ENCODE peak calls at places on chromosomes 6 and 20, in seven cellular contexts. One of them, this sample, is unnamed.

GRCh38 chr6:30386166-30386565 is 41.2 kb downstream of the RPP21 start:
- DNase-seq in M059J: no peak
- DNase-seq in OCI-LY7: no peak
- DNase-seq in RPMI8226: no peak
- DNase-seq in non-pigmented ciliary epithelial cell: no peak
- DNase-seq in SK-N-SH: no peak
- DNase-seq in colonic mucosa: no peak
- DNase-seq in this sample: no peak

GRCh38 chr20:5190444-5190843 is 63.6 kb downstream of the CDS2 start:
- DNase-seq in M059J: no peak
- DNase-seq in OCI-LY7: no peak
- DNase-seq in RPMI8226: no peak
- DNase-seq in non-pigmented ciliary epithelial cell: no peak
- DNase-seq in SK-N-SH: no peak
- DNase-seq in colonic mucosa: no peak
- DNase-seq in this sample: no peak

GRCh38 chr6:41622210-41622990 is 15.9 kb upstream of the MDFI start:
- DNase-seq in M059J: no peak
- DNase-seq in OCI-LY7: peak
- DNase-seq in RPMI8226: no peak
- DNase-seq in non-pigmented ciliary epithelial cell: no peak
- DNase-seq in SK-N-SH: no peak
- DNase-seq in colonic mucosa: no peak
- DNase-seq in this sample: no peak

GRCh38 chr6:45922728-45923351 is 92.8 kb downstream of the CLIC5 start:
- DNase-seq in M059J: peak
- DNase-seq in OCI-LY7: peak
- DNase-seq in RPMI8226: peak
- DNase-seq in non-pigmented ciliary epithelial cell: peak
- DNase-seq in SK-N-SH: peak
- DNase-seq in colonic mucosa: peak
- DNase-seq in this sample: peak

GRCh38 chr20:12682613-12683012 is 326.2 kb upstream of the SPTLC3 start:
- DNase-seq in M059J: no peak
- DNase-seq in OCI-LY7: no peak
- DNase-seq in RPMI8226: no peak
- DNase-seq in non-pigmented ciliary epithelial cell: no peak
- DNase-seq in SK-N-SH: no peak
- DNase-seq in colonic mucosa: no peak
- DNase-seq in this sample: no peak

GRCh38 chr6:30397697-30398096 is 52.7 kb downstream of the RPP21 start:
- DNase-seq in M059J: peak
- DNase-seq in OCI-LY7: peak
- DNase-seq in RPMI8226: peak
- DNase-seq in non-pigmented ciliary epithelial cell: no peak
- DNase-seq in SK-N-SH: no peak
- DNase-seq in colonic mucosa: no peak
- DNase-seq in this sample: no peak

GRCh38 chr20:32501709-32502108 is 83.4 kb downstream of the NOL4L start:
- DNase-seq in M059J: no peak
- DNase-seq in OCI-LY7: no peak
- DNase-seq in RPMI8226: no peak
- DNase-seq in non-pigmented ciliary epithelial cell: no peak
- DNase-seq in SK-N-SH: no peak
- DNase-seq in colonic mucosa: no peak
- DNase-seq in this sample: no peak

GRCh38 chr20:57434390-57434700 is 43.1 kb downstream of the RBM38 start:
- DNase-seq in M059J: no peak
- DNase-seq in OCI-LY7: peak
- DNase-seq in RPMI8226: no peak
- DNase-seq in non-pigmented ciliary epithelial cell: no peak
- DNase-seq in SK-N-SH: no peak
- DNase-seq in colonic mucosa: no peak
- DNase-seq in this sample: no peak

GRCh38 chr20:57389695-57390603 is 1.2 kb upstream of the RBM38 start:
- DNase-seq in M059J: no peak
- DNase-seq in OCI-LY7: no peak
- DNase-seq in RPMI8226: peak
- DNase-seq in non-pigmented ciliary epithelial cell: no peak
- DNase-seq in SK-N-SH: no peak
- DNase-seq in colonic mucosa: no peak
- DNase-seq in this sample: no peak

GRCh38 chr6:140441256-140441655 is 1066.8 kb upstream of the CITED2 start:
- DNase-seq in M059J: peak
- DNase-seq in OCI-LY7: no peak
- DNase-seq in RPMI8226: peak
- DNase-seq in non-pigmented ciliary epithelial cell: no peak
- DNase-seq in SK-N-SH: peak
- DNase-seq in colonic mucosa: peak
- DNase-seq in this sample: peak

GRCh38 chr6:3226422-3227362 is 761 bp downstream of the TUBB2B start:
- DNase-seq in M059J: peak
- DNase-seq in OCI-LY7: peak
- DNase-seq in RPMI8226: peak
- DNase-seq in non-pigmented ciliary epithelial cell: no peak
- DNase-seq in SK-N-SH: peak
- DNase-seq in colonic mucosa: peak
- DNase-seq in this sample: no peak

GRCh38 chr6:100595456-100595855 is 130.7 kb upstream of the SIM1 start:
- DNase-seq in M059J: no peak
- DNase-seq in OCI-LY7: no peak
- DNase-seq in RPMI8226: no peak
- DNase-seq in non-pigmented ciliary epithelial cell: no peak
- DNase-seq in SK-N-SH: no peak
- DNase-seq in colonic mucosa: no peak
- DNase-seq in this sample: no peak

GRCh38 chr20:41408986-41409385 is 42.4 kb upstream of the EMILIN3 start:
- DNase-seq in M059J: peak
- DNase-seq in OCI-LY7: no peak
- DNase-seq in RPMI8226: no peak
- DNase-seq in non-pigmented ciliary epithelial cell: no peak
- DNase-seq in SK-N-SH: peak
- DNase-seq in colonic mucosa: no peak
- DNase-seq in this sample: no peak

GRCh38 chr6:168331058-168331457 is 11.5 kb upstream of the DACT2 start:
- DNase-seq in M059J: no peak
- DNase-seq in OCI-LY7: no peak
- DNase-seq in RPMI8226: no peak
- DNase-seq in non-pigmented ciliary epithelial cell: no peak
- DNase-seq in SK-N-SH: no peak
- DNase-seq in colonic mucosa: no peak
- DNase-seq in this sample: no peak

GRCh38 chr6:3635482-3635881 is 116.0 kb downstream of the PXDC1 start:
- DNase-seq in M059J: no peak
- DNase-seq in OCI-LY7: no peak
- DNase-seq in RPMI8226: no peak
- DNase-seq in non-pigmented ciliary epithelial cell: no peak
- DNase-seq in SK-N-SH: no peak
- DNase-seq in colonic mucosa: no peak
- DNase-seq in this sample: no peak

GRCh38 chr6:158069800-158070195 is 88.1 kb downstream of the SYNJ2 start:
- DNase-seq in M059J: peak
- DNase-seq in OCI-LY7: no peak
- DNase-seq in RPMI8226: no peak
- DNase-seq in non-pigmented ciliary epithelial cell: no peak
- DNase-seq in SK-N-SH: no peak
- DNase-seq in colonic mucosa: no peak
- DNase-seq in this sample: no peak

GRCh38 chr6:46129301-46129633 is 522 bp upstream of the ENPP4 start:
- DNase-seq in M059J: no peak
- DNase-seq in OCI-LY7: peak
- DNase-seq in RPMI8226: no peak
- DNase-seq in non-pigmented ciliary epithelial cell: no peak
- DNase-seq in SK-N-SH: no peak
- DNase-seq in colonic mucosa: no peak
- DNase-seq in this sample: no peak

GRCh38 chr6:148470606-148471299 is 128.1 kb downstream of the SASH1 start:
- DNase-seq in M059J: no peak
- DNase-seq in OCI-LY7: no peak
- DNase-seq in RPMI8226: no peak
- DNase-seq in non-pigmented ciliary epithelial cell: no peak
- DNase-seq in SK-N-SH: no peak
- DNase-seq in colonic mucosa: no peak
- DNase-seq in this sample: no peak

GRCh38 chr6:89321571-89321970 is 6.5 kb upstream of the GABRR2 start:
- DNase-seq in M059J: no peak
- DNase-seq in OCI-LY7: no peak
- DNase-seq in RPMI8226: no peak
- DNase-seq in non-pigmented ciliary epithelial cell: no peak
- DNase-seq in SK-N-SH: no peak
- DNase-seq in colonic mucosa: no peak
- DNase-seq in this sample: no peak

GRCh38 chr6:80550271-80550670 is 443.8 kb downstream of the BCKDHB start:
- DNase-seq in M059J: no peak
- DNase-seq in OCI-LY7: no peak
- DNase-seq in RPMI8226: no peak
- DNase-seq in non-pigmented ciliary epithelial cell: no peak
- DNase-seq in SK-N-SH: no peak
- DNase-seq in colonic mucosa: no peak
- DNase-seq in this sample: no peak

GRCh38 chr6:17098538-17098937 is 3.3 kb upstream of the STMND1 start:
- DNase-seq in M059J: peak
- DNase-seq in OCI-LY7: no peak
- DNase-seq in RPMI8226: no peak
- DNase-seq in non-pigmented ciliary epithelial cell: no peak
- DNase-seq in SK-N-SH: no peak
- DNase-seq in colonic mucosa: no peak
- DNase-seq in this sample: no peak

GRCh38 chr6:18091382-18091781 is 31.1 kb downstream of the NHLRC1 start:
- DNase-seq in M059J: no peak
- DNase-seq in OCI-LY7: no peak
- DNase-seq in RPMI8226: no peak
- DNase-seq in non-pigmented ciliary epithelial cell: no peak
- DNase-seq in SK-N-SH: no peak
- DNase-seq in colonic mucosa: peak
- DNase-seq in this sample: no peak

GRCh38 chr20:50450961-50451752 is 59.0 kb upstream of the PTPN1 start:
- DNase-seq in M059J: no peak
- DNase-seq in OCI-LY7: peak
- DNase-seq in RPMI8226: peak
- DNase-seq in non-pigmented ciliary epithelial cell: no peak
- DNase-seq in SK-N-SH: no peak
- DNase-seq in colonic mucosa: no peak
- DNase-seq in this sample: no peak

GRCh38 chr20:62055106-62055861 is 10.4 kb downstream of the TAF4 start:
- DNase-seq in M059J: no peak
- DNase-seq in OCI-LY7: no peak
- DNase-seq in RPMI8226: no peak
- DNase-seq in non-pigmented ciliary epithelial cell: no peak
- DNase-seq in SK-N-SH: no peak
- DNase-seq in colonic mucosa: no peak
- DNase-seq in this sample: no peak

GRCh38 chr20:36304786-36305495 is 1.2 kb upstream of the DLGAP4 start:
- DNase-seq in M059J: no peak
- DNase-seq in OCI-LY7: no peak
- DNase-seq in RPMI8226: no peak
- DNase-seq in non-pigmented ciliary epithelial cell: no peak
- DNase-seq in SK-N-SH: no peak
- DNase-seq in colonic mucosa: no peak
- DNase-seq in this sample: no peak

GRCh38 chr6:19551611-19552010 is 285.6 kb upstream of the ID4 start:
- DNase-seq in M059J: no peak
- DNase-seq in OCI-LY7: no peak
- DNase-seq in RPMI8226: no peak
- DNase-seq in non-pigmented ciliary epithelial cell: no peak
- DNase-seq in SK-N-SH: no peak
- DNase-seq in colonic mucosa: no peak
- DNase-seq in this sample: no peak

GRCh38 chr6:15430947-15431405 is 185.1 kb downstream of the JARID2 start:
- DNase-seq in M059J: no peak
- DNase-seq in OCI-LY7: no peak
- DNase-seq in RPMI8226: no peak
- DNase-seq in non-pigmented ciliary epithelial cell: no peak
- DNase-seq in SK-N-SH: no peak
- DNase-seq in colonic mucosa: no peak
- DNase-seq in this sample: no peak

GRCh38 chr6:157942351-157942750 is 39.3 kb upstream of the SYNJ2 start:
- DNase-seq in M059J: no peak
- DNase-seq in OCI-LY7: no peak
- DNase-seq in RPMI8226: no peak
- DNase-seq in non-pigmented ciliary epithelial cell: no peak
- DNase-seq in SK-N-SH: no peak
- DNase-seq in colonic mucosa: no peak
- DNase-seq in this sample: no peak

GRCh38 chr6:138970856-138971425 is 17.1 kb downstream of the REPS1 start:
- DNase-seq in M059J: peak
- DNase-seq in OCI-LY7: no peak
- DNase-seq in RPMI8226: no peak
- DNase-seq in non-pigmented ciliary epithelial cell: peak
- DNase-seq in SK-N-SH: no peak
- DNase-seq in colonic mucosa: no peak
- DNase-seq in this sample: peak

GRCh38 chr20:58542411-58543095 is 27.4 kb upstream of the APCDD1L start:
- DNase-seq in M059J: peak
- DNase-seq in OCI-LY7: no peak
- DNase-seq in RPMI8226: no peak
- DNase-seq in non-pigmented ciliary epithelial cell: no peak
- DNase-seq in SK-N-SH: no peak
- DNase-seq in colonic mucosa: no peak
- DNase-seq in this sample: no peak

GRCh38 chr20:12825180-12825579 is 183.6 kb upstream of the SPTLC3 start:
- DNase-seq in M059J: no peak
- DNase-seq in OCI-LY7: no peak
- DNase-seq in RPMI8226: no peak
- DNase-seq in non-pigmented ciliary epithelial cell: no peak
- DNase-seq in SK-N-SH: no peak
- DNase-seq in colonic mucosa: no peak
- DNase-seq in this sample: no peak

GRCh38 chr6:147970970-147971369 is 371.7 kb upstream of the SASH1 start:
- DNase-seq in M059J: no peak
- DNase-seq in OCI-LY7: peak
- DNase-seq in RPMI8226: peak
- DNase-seq in non-pigmented ciliary epithelial cell: no peak
- DNase-seq in SK-N-SH: no peak
- DNase-seq in colonic mucosa: no peak
- DNase-seq in this sample: no peak

GRCh38 chr20:52847739-52848359 is 124.3 kb upstream of the TSHZ2 start:
- DNase-seq in M059J: no peak
- DNase-seq in OCI-LY7: no peak
- DNase-seq in RPMI8226: no peak
- DNase-seq in non-pigmented ciliary epithelial cell: no peak
- DNase-seq in SK-N-SH: no peak
- DNase-seq in colonic mucosa: no peak
- DNase-seq in this sample: no peak

This sample was measured in AG04449.